ENCODE peak calls at places on chromosomes 5 and 9, in ten cellular contexts. R is neural crest cell; B is neural progenitor cell; C is M059J; X is ovary; K is NCI-H510A; U is GM03348; L is OCI-LY7; F is nephron progenitor cell; Y is activated T-cell treated with anti-CD3 and anti-CD28 coated beads, Interleukin-2, amount 50 U/mL, for 4 hours. M is an unnamed sample.

GRCh38 chr5:135174315-135175096 is 140.5 kb upstream of the PITX1 start:
- DNase-seq in X (no peak), L (no peak), U (no peak), C (peak), B (peak), Y (no peak), R (no peak), F (no peak), K (no peak), M (peak)

GRCh38 chr5:169789417-169789816 is 152.3 kb downstream of the DOCK2 start:
- DNase-seq in F (no peak), L (no peak), B (no peak), U (no peak), Y (no peak), X (no peak), R (no peak), K (no peak), C (no peak), M (no peak)

GRCh38 chr5:77629553-77630245 is 8.8 kb downstream of the OTP start:
- DNase-seq in L (no peak), R (no peak), C (no peak), X (no peak), Y (no peak), F (no peak), B (peak), K (peak), U (no peak), M (peak)

GRCh38 chr9:90167920-90168319 is 474.7 kb downstream of the DIRAS2 start:
- DNase-seq in C (no peak), K (no peak), R (no peak), U (no peak), B (no peak), X (no peak), Y (no peak), F (no peak), L (no peak), M (no peak)

GRCh38 chr5:35884125-35884788 is 27.6 kb downstream of the IL7R start:
- DNase-seq in F (no peak), L (peak), R (no peak), U (peak), C (peak), K (no peak), B (no peak), Y (no peak), X (no peak), M (peak)

GRCh38 chr5:53733853-53734252 is 173.4 kb downstream of the NDUFS4 start:
- DNase-seq in B (no peak), X (no peak), Y (no peak), K (no peak), L (no peak), F (no peak), U (no peak), C (no peak), R (no peak), M (no peak)

GRCh38 chr9:114149765-114150340 is 5.5 kb upstream of the COL27A1 start:
- DNase-seq in C (peak), U (no peak), L (no peak), X (no peak), B (no peak), K (no peak), R (no peak), F (no peak), Y (no peak), M (no peak)

GRCh38 chr5:143061161-143061945 is 291.2 kb downstream of the ARHGAP26 start:
- DNase-seq in R (no peak), Y (no peak), X (no peak), C (peak), U (peak), K (no peak), L (no peak), F (no peak), B (no peak), M (no peak)

GRCh38 chr5:10691826-10692785 is 68.9 kb downstream of the DAP start:
- DNase-seq in C (peak), L (no peak), B (no peak), Y (no peak), F (no peak), K (no peak), X (no peak), R (no peak), U (peak), M (no peak)

GRCh38 chr5:142717582-142718215 is 31.8 kb upstream of the FGF1 start:
- DNase-seq in C (peak), X (peak), R (no peak), K (no peak), Y (no peak), U (peak), F (no peak), B (peak), L (peak), M (peak)

GRCh38 chr5:4831325-4831724 is 308.8 kb upstream of the ADAMTS16 start:
- DNase-seq in X (no peak), U (no peak), R (no peak), Y (no peak), L (no peak), F (no peak), C (no peak), B (no peak), K (no peak), M (no peak)

GRCh38 chr5:59661306-59661705 is 232.2 kb downstream of the PDE4D start:
- DNase-seq in K (no peak), L (no peak), U (no peak), Y (no peak), R (no peak), F (no peak), C (peak), X (no peak), B (no peak), M (no peak)

GRCh38 chr5:9622891-9623547 is 7.1 kb downstream of the TAS2R1 start:
- DNase-seq in K (no peak), X (no peak), B (peak), U (peak), F (no peak), C (peak), L (no peak), Y (no peak), R (no peak), M (no peak)

GRCh38 chr5:2093859-2094615 is 211.3 kb upstream of the IRX4 start:
- DNase-seq in Y (no peak), F (no peak), B (no peak), U (no peak), X (no peak), L (no peak), K (no peak), C (peak), R (no peak), M (no peak)

GRCh38 chr5:111676496-111676895 is 80.5 kb downstream of the NREP start:
- DNase-seq in F (no peak), U (peak), X (no peak), R (no peak), K (no peak), Y (no peak), L (no peak), B (no peak), C (no peak), M (no peak)

GRCh38 chr9:126151031-126151670 is 175.5 kb upstream of the MVB12B start:
- DNase-seq in F (no peak), C (peak), L (no peak), R (no peak), B (no peak), U (peak), X (no peak), Y (no peak), K (peak), M (peak)

GRCh38 chr9:137705443-137705863 is 86.6 kb downstream of the EHMT1 start:
- DNase-seq in C (no peak), U (no peak), Y (no peak), X (no peak), K (no peak), B (no peak), R (no peak), L (peak), F (no peak), M (no peak)

GRCh38 chr5:141003026-141003425 is 36.8 kb downstream of the PCDHAC2 start:
- DNase-seq in R (no peak), F (no peak), Y (no peak), B (peak), X (no peak), K (no peak), U (no peak), C (no peak), L (no peak), M (no peak)

GRCh38 chr5:157137691-157138090 is 5.0 kb downstream of the MED7 start:
- DNase-seq in B (no peak), X (no peak), K (no peak), U (no peak), Y (no peak), C (no peak), R (no peak), F (no peak), L (no peak), M (no peak)

GRCh38 chr9:87573841-87574342 is 76.2 kb downstream of the DAPK1 start:
- DNase-seq in U (no peak), B (no peak), K (no peak), C (no peak), R (no peak), X (no peak), Y (no peak), L (no peak), F (no peak), M (no peak)

GRCh38 chr5:139747583-139748504 is 47.8 kb upstream of the PSD2 start:
- DNase-seq in U (peak), X (peak), R (peak), C (peak), B (peak), F (peak), L (no peak), K (no peak), Y (peak), M (peak)

GRCh38 chr5:112329429-112330090 is 89.5 kb downstream of the EPB41L4A start:
- DNase-seq in K (no peak), U (no peak), B (peak), F (no peak), Y (no peak), C (no peak), X (no peak), R (no peak), L (peak), M (no peak)

GRCh38 chr5:157100140-157100679 is 8.6 kb downstream of the HAVCR2 start:
- DNase-seq in F (no peak), C (peak), K (no peak), X (no peak), Y (no peak), L (no peak), R (no peak), U (peak), B (no peak), M (no peak)

GRCh38 chr5:68140763-68141162 is 74.8 kb upstream of the PIK3R1 start:
- DNase-seq in F (no peak), U (no peak), K (no peak), Y (no peak), R (no peak), C (no peak), B (no peak), X (no peak), L (no peak), M (no peak)

GRCh38 chr5:77993141-77993540 is 217.0 kb upstream of the TBCA start:
- DNase-seq in L (no peak), B (no peak), X (no peak), R (no peak), C (no peak), F (no peak), U (no peak), Y (no peak), K (no peak), M (no peak)

GRCh38 chr9:38662763-38663593 is 42.6 kb upstream of the ANKRD18A start:
- DNase-seq in K (no peak), C (no peak), L (no peak), B (peak), Y (no peak), F (no peak), U (no peak), R (no peak), X (no peak), M (no peak)

GRCh38 chr5:172925336-172925948 is 33.8 kb upstream of the RPL26L1 start:
- DNase-seq in U (no peak), C (no peak), R (no peak), L (no peak), Y (no peak), K (no peak), F (no peak), X (no peak), B (no peak), M (no peak)

GRCh38 chr5:141516648-141517025 is 27.8 kb downstream of the PCDHGC5 start:
- DNase-seq in B (no peak), L (no peak), Y (no peak), K (no peak), U (peak), X (no peak), F (no peak), C (peak), R (no peak), M (no peak)

GRCh38 chr9:74025402-74025894 is 471.7 kb upstream of the RORB start:
- DNase-seq in U (peak), X (no peak), C (peak), Y (no peak), F (no peak), K (no peak), R (no peak), L (no peak), B (no peak), M (no peak)

GRCh38 chr5:77960863-77961396 is 184.8 kb upstream of the TBCA start:
- DNase-seq in B (peak), F (no peak), U (no peak), X (no peak), K (no peak), C (peak), Y (no peak), L (no peak), R (no peak), M (no peak)

GRCh38 chr5:95924720-95925119 is 36.9 kb downstream of the ELL2 start:
- DNase-seq in F (no peak), B (no peak), U (no peak), X (no peak), K (no peak), Y (no peak), C (no peak), R (no peak), L (no peak), M (no peak)

GRCh38 chr5:120344181-120344580 is 119.9 kb upstream of the PRR16 start:
- DNase-seq in F (no peak), B (no peak), C (no peak), U (no peak), X (no peak), R (no peak), L (no peak), Y (no peak), K (no peak), M (no peak)

GRCh38 chr9:11457809-11458785 is 845.3 kb upstream of the PTPRD start:
- DNase-seq in C (no peak), B (peak), R (no peak), F (no peak), Y (no peak), U (no peak), K (no peak), X (no peak), L (no peak), M (peak)

GRCh38 chr5:83184534-83184933 is 107.2 kb downstream of the XRCC4 start:
- DNase-seq in C (no peak), R (no peak), F (no peak), K (no peak), X (no peak), L (no peak), Y (no peak), U (no peak), B (no peak), M (no peak)

GRCh38 chr5:137794863-137795262 is 40.7 kb upstream of the HNRNPA0 start:
- DNase-seq in C (no peak), X (no peak), K (no peak), R (no peak), Y (no peak), B (no peak), L (no peak), U (no peak), F (no peak), M (peak)

GRCh38 chr5:179270581-179271300 is 74.5 kb downstream of the ADAMTS2 start:
- DNase-seq in B (no peak), L (no peak), F (no peak), R (no peak), C (no peak), X (peak), K (no peak), U (peak), Y (no peak), M (peak)

GRCh38 chr5:172886974-172887491 is 53.0 kb downstream of the ERGIC1 start:
- DNase-seq in X (peak), R (no peak), K (no peak), F (no peak), U (no peak), Y (no peak), B (no peak), L (no peak), C (peak), M (no peak)

GRCh38 chr9:137339606-137340462 is 37.8 kb upstream of the NRARP start:
- DNase-seq in R (no peak), K (no peak), F (no peak), Y (no peak), C (no peak), L (no peak), X (peak), B (no peak), U (no peak), M (no peak)

GRCh38 chr5:121974261-121974660 is 12.5 kb downstream of the SRFBP1 start:
- DNase-seq in X (no peak), B (no peak), F (no peak), K (no peak), R (no peak), C (no peak), L (no peak), U (no peak), Y (no peak), M (no peak)

GRCh38 chr5:51651889-51652288 is 268.6 kb downstream of the ISL1 start:
- DNase-seq in F (no peak), B (no peak), L (no peak), C (peak), R (no peak), X (no peak), U (no peak), Y (no peak), K (no peak), M (no peak)